ENCODE peak calls at places on chromosome 20, in five cellular contexts. Y is psoas muscle, C is OCI-LY7, R is tibial artery, O is pancreas. K is an unnamed sample. For H3K4me1 and H3K36me3, the result is how much of the 10 kb centered on the place peaks cover.

GRCh38 chr20:57248132-57248797 is 18.2 kb downstream of the BMP7 start:
- DNase-seq in R (no peak), C (peak), Y (no peak), O (no peak), K (no peak)

GRCh38 chr20:8912731-8913130 is 156.2 kb upstream of the PLCB4 start:
- DNase-seq in Y (no peak), C (no peak), R (no peak), O (no peak), K (no peak)

GRCh38 chr20:30816182-30816645 is 441.2 kb upstream of the DEFB115 start:
- DNase-seq in Y (peak), R (no peak), C (no peak), O (peak), K (no peak)

GRCh38 chr20:38875170-38875993 is 50.8 kb upstream of the FAM83D start:
- DNase-seq in O (no peak), C (peak), Y (no peak), R (no peak), K (no peak)

GRCh38 chr20:53839423-53840176 is 230.8 kb downstream of the BCAS1 start:
- DNase-seq in O (peak), R (no peak), Y (no peak), C (peak), K (no peak)

GRCh38 chr20:53303361-53303760 is 290.3 kb downstream of the ZNF217 start:
- DNase-seq in O (no peak), Y (no peak), C (no peak), R (no peak), K (no peak)

GRCh38 chr20:23409800-23410199 is 11.5 kb downstream of the NAPB start:
- DNase-seq in C (no peak), R (no peak), Y (no peak), O (no peak), K (no peak)

GRCh38 chr20:10670521-10671220 is 3.1 kb downstream of the JAG1 start:
- DNase-seq in R (no peak), C (peak), Y (no peak), O (no peak), K (no peak)

GRCh38 chr20:62246872-62247652 is 8.7 kb downstream of the OSBPL2 start:
- DNase-seq in R (no peak), C (no peak), O (no peak), Y (peak), K (no peak)

GRCh38 chr20:18271160-18271559 is 17.2 kb upstream of the ZNF133 start:
- DNase-seq in C (no peak), R (no peak), O (no peak), Y (no peak), K (no peak)

GRCh38 chr20:4546786-4547185 is 174.9 kb upstream of the PRND start:
- DNase-seq in Y (no peak), O (no peak), C (no peak), R (no peak), K (peak)

GRCh38 chr20:20024942-20025341 is 7.8 kb downstream of the NAA20 start:
- DNase-seq in O (no peak), Y (no peak), C (no peak), R (no peak), K (no peak)

GRCh38 chr20:52972965-52973819 is 1.0 kb downstream of the TSHZ2 start:
- DNase-seq in C (no peak), Y (peak), O (peak), R (no peak), K (peak)

GRCh38 chr20:63498950-63499332 is at the start of gene EEF1A2:
- DNase-seq in O (peak), R (no peak), Y (peak), C (peak), K (no peak)

GRCh38 chr20:37575884-37576283 is 48.2 kb upstream of the BLCAP start:
- DNase-seq in O (peak), R (no peak), C (peak), Y (no peak), K (no peak)

GRCh38 chr20:23407770-23408467 is 13.4 kb downstream of the NAPB start:
- DNase-seq in R (no peak), O (no peak), C (no peak), Y (no peak), K (no peak)

GRCh38 chr20:2400290-2400689 is 19.6 kb downstream of the TGM6 start:
- DNase-seq in Y (no peak), O (no peak), C (no peak), R (no peak), K (no peak)

GRCh38 chr20:6580486-6580885 is 187.0 kb upstream of the BMP2 start:
- DNase-seq in R (no peak), Y (no peak), C (no peak), O (no peak), K (no peak)

GRCh38 chr20:33732166-33732970 is 572 bp downstream of the ZNF341 start:
- DNase-seq in R (peak), O (no peak), Y (peak), C (peak), K (peak)

GRCh38 chr20:62888910-62889309 is 27.3 kb upstream of the TCFL5 start:
- DNase-seq in O (no peak), Y (no peak), C (no peak), R (no peak), K (no peak)

GRCh38 chr20:57600324-57601210 is 19.7 kb downstream of the ZBP1 start:
- DNase-seq in R (no peak), Y (no peak), O (no peak), C (no peak), K (no peak)

GRCh38 chr20:53827996-53828672 is 234.5 kb upstream of the ZNF217 start:
- DNase-seq in Y (no peak), C (no peak), O (no peak), R (no peak), K (peak)

GRCh38 chr20:17229256-17229655 is 2.4 kb downstream of the PCSK2 start:
- DNase-seq in R (no peak), C (no peak), O (no peak), Y (no peak), K (no peak)

GRCh38 chr20:54475334-54476287 is at the start of gene DOK5:
- DNase-seq in Y (peak), O (peak), C (no peak), R (peak), K (no peak)

GRCh38 chr20:38046572-38046971 is 13.0 kb downstream of the RPRD1B start:
- DNase-seq in C (no peak), Y (peak), O (no peak), R (no peak), K (no peak)

DNA sequence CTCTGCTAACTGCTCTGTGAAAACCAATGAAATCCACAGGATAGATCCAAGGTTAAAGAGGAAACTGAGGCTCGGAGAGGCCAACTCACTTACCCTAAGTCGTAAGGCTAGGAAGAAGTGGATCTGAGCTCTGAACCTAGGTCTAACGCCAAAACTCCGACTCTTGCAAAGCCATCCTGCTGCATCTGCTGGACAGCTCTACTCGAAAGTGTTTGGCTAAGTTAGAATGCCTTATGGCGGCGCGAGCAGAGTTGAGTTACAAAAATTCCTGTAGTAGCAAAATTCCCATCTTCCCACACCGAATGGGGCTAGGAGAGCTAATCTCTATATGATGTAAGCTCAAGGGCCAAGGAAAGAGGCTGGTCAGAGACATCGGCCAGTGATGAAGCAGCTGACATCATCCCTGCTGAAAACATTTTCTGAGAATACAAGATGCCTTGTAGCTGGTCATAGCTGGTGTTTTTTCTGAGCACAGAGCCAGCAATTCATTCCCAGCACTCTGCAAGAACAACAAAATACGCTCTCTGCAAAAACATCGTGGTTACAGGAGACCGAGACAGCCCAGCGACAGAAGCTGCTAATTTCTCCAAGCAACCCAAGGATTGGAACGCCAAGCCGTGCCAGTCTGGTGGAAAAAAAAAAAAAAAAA is 1.8 kb downstream of the SPATA2 start:
- DNase-seq in O (peak), R (no peak), Y (no peak), C (no peak), K (no peak)
- H3K4me1 ChIP-seq in O (under half), R (under half), Y (half or more), C (under half), K (under half)

DNA sequence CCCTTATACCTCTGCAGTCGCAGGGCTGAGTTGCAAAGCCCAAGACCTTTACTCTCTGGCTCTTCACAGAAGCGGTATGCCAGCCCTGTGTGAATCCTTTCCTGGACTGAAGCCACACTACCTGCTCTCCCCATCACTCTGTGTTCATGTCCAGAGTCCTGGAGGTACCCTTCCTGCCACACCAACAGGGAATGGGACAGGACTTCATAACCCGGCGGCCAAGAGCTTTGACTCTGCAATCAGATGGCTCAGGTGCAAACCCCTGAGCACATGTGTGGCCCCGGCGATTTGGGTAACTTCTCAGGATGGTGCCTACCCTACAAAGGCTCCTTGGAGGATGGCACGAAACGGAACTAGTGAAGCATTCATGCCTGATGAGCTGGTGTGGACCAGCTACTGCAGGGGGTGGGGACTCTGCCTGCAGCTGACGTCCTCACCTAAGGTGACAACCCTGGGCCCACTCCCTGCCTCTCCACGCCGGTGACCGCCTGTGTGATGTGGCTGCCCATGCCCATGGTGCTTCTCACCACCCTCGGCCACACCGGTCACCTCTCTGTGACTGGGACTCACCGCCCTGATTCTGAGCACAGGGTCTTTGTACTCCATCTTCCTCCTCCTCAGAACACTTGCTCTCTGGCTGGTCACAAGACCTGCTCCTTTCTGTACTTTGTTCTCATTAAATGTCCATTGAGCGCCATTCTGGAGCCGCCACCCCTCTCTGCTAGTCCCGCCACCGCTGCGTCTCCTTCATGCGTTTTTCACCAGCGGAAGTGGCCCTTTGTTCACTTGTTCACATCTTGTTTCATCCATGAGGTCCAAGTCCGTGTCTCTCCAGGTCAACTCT is 116.7 kb downstream of the SULF2 start:
- DNase-seq in R (no peak), O (no peak), Y (no peak), C (no peak), K (no peak)
- H3K36me3 ChIP-seq in R (half or more), O (under half), Y (under half), C (under half), K (under half)

GRCh38 chr20:44180814-44181213 is 6.2 kb downstream of the JPH2 start:
- DNase-seq in O (no peak), Y (peak), C (no peak), R (peak), K (peak)
- H3K4me1 ChIP-seq in O (under half), Y (half or more), C (under half), R (under half), K (under half)

DNA sequence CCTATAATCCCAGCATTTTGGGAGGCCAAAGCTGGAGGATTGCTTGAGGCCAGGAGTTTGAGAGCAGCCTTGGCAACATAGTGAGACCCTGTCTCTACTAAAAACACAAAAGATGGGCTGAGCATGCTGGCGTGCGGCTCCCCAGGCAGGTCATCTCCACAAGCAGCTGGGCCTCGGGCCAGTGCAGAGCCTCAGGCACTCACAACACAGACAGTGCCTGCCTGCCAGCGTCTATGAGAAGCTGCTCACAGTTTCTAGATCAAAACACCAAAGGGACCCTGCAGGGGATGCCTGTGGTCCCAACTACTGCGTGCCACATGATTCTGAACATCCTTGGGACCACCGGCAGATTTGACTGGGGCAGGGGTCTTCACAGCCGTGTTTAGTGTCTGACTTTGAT is 59.4 kb downstream of the GINS1 start:
- DNase-seq in C (no peak), O (peak), R (no peak), Y (no peak), K (no peak)
- H3K36me3 ChIP-seq in C (under half), O (under half), R (half or more), Y (under half), K (under half)

GRCh38 chr20:39877792-39878191 is 811.2 kb downstream of the MAFB start:
- DNase-seq in Y (no peak), C (no peak), O (no peak), R (no peak), K (no peak)

GRCh38 chr20:39878321-39878720 is 810.7 kb downstream of the MAFB start:
- DNase-seq in C (no peak), Y (no peak), O (no peak), R (no peak), K (no peak)

GRCh38 chr20:39878809-39879208 is 810.2 kb downstream of the MAFB start:
- DNase-seq in Y (no peak), R (no peak), O (no peak), C (no peak), K (no peak)

GRCh38 chr20:39880890-39881289 is 808.1 kb downstream of the MAFB start:
- DNase-seq in C (no peak), Y (no peak), R (no peak), O (no peak), K (no peak)

GRCh38 chr20:39879296-39879695 is 809.7 kb downstream of the MAFB start:
- DNase-seq in C (no peak), Y (no peak), O (no peak), R (no peak), K (no peak)
- H3K4me1 ChIP-seq in C (under half), Y (under half), O (under half), R (under half), K (under half)

DNA sequence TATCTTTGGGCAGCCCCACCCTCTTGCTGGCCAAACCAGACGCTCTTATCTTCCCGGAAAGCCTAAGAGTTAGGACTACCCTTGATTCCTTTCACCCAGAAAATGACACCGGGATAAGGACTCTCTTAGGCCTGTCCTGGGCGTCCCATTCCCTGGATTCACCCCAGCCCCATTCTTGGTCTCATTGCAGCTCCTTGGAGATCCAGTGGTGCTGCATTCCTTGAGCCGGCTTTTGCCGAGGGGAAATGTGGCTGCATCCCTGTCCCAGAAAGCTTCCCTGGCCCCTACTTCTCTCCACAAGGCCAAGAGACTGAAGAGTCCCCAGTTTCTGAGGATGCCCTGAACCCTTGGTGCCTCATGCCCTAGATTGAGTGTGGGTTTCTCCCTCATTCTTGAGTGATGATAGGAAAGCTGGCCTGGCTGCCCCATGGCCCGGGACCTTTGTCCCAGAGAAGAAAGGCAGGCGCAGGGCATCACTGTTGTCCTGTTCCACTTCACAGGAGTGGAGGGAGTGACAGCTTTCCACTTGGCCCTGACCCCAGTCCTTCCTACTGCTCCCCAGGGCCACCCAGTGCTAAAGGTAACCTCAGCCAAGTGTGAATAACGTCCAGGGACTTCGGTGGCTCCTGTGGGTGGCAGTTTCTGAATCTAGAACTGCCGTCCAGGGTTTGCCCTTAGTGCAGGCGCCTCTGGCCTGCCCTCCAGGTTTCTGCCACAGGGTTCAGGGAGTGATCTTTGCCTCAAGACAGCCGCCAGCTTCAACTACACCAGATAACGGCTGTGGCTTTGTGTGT is 42.7 kb upstream of the MYL9 start:
- DNase-seq in C (no peak), O (no peak), Y (no peak), R (no peak), K (peak)
- H3K36me3 ChIP-seq in C (under half), O (under half), Y (half or more), R (half or more), K (half or more)

DNA sequence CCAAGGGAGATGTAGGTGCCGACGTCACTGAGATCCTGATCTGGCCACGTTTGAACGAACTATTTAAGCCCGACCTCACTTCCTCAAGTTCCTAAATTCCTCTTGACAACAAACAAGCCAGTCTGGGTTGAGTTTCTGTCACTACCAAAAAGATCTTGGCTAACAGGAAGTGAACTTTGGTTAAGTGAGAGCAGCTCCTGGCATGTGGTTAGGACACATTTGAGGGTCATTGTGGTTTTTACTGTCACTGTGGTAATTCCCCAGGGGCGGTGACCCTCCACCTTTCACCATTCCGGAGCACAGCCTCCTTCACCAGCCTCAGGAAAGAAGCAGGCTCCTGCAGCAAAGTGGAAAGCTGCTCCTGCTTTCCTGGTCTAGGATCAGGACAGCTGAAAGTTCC is 43.1 kb upstream of the ZNF831 start:
- DNase-seq in O (no peak), R (no peak), Y (no peak), C (peak), K (no peak)
- H3K4me1 ChIP-seq in O (under half), R (under half), Y (under half), C (half or more), K (under half)

GRCh38 chr20:50278684-50279531 is 88.3 kb downstream of the CEBPB start:
- DNase-seq in C (no peak), O (peak), R (peak), Y (peak), K (no peak)
- H3K36me3 ChIP-seq in C (under half), O (under half), R (under half), Y (under half), K (under half)

DNA sequence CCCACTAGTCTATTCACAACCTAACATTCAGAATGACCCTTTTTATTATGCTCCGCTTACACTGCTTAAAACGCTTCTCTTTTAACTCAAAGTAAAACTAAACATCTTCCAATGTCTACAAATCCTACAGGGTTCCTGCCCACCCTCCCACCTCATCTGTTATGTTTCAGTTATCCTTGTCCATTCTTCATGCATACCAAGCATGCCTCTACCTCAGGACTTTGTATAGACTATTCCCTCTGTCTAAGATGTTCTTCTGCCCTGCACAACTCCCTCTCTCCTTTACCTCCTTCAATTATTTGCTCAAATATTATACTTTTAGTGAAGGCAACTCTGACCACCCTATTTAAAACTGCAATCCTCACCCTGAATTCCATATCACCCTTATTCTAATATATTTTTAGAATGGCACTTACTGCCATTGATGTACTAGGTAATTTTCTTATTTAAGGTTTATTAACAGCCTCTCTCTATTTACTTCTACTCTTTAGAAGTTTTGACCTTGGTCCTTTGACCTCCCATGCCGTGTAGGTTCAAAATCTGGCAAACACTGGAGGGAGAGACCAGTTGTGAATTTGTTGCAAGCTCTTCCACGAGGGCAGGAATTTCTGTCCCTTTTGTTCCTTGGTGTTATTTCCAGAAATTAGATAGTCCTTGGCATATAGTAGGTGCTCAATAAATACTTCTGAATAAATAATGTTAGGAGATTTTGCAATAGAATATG is 111.8 kb downstream of the CHD6 start:
- DNase-seq in O (no peak), R (no peak), Y (no peak), C (no peak), K (no peak)
- H3K4me1 ChIP-seq in O (under half), R (under half), Y (under half), C (under half), K (under half)